ENCODE peak calls at places on chromosome 21, in six cellular contexts. P is body of pancreas; I is spleen; Y is PC-3; D is CD8-positive, alpha-beta memory T cell; N is psoas muscle. F is an unnamed sample.
A peak's percentile ranks its signal among the peaks of the same experiment; 100 is the strongest.

GRCh38 chr21:43931454-43931853 is 66.4 kb downstream of the AGPAT3 start:
- DNase-seq in P (no peak), I (no peak), Y (no peak), D (no peak), N (no peak), F (no peak)

GRCh38 chr21:32135401-32136363 is 143.2 kb downstream of the MIS18A start:
- DNase-seq in P (no peak), I (no peak), Y (no peak), D (no peak), N (peak; percentile 21), F (no peak)

GRCh38 chr21:32096411-32096810 is 182.4 kb downstream of the MIS18A start:
- DNase-seq in P (no peak), I (no peak), Y (peak; percentile 15), D (no peak), N (no peak), F (peak; percentile 43)

GRCh38 chr21:39647476-39647875 is 34.7 kb downstream of the B3GALT5 start:
- DNase-seq in P (no peak), I (no peak), Y (peak; percentile 79), D (no peak), N (no peak), F (no peak)

GRCh38 chr21:31416465-31416864 is 72.4 kb upstream of the TIAM1 start:
- DNase-seq in P (peak; percentile 19), I (no peak), Y (peak; percentile 15), D (no peak), N (no peak), F (no peak)

GRCh38 chr21:8998946-8999681 is 1522.3 kb upstream of the TPTE start:
- DNase-seq in P (no peak), I (no peak), Y (peak; percentile 1), D (no peak), N (no peak), F (no peak)

GRCh38 chr21:43978060-43978459 is 34.0 kb upstream of the TRAPPC10 start:
- DNase-seq in P (no peak), I (no peak), Y (no peak), D (no peak), N (no peak), F (no peak)

GRCh38 chr21:14688412-14688811 is 142.3 kb upstream of the SAMSN1 start:
- DNase-seq in P (no peak), I (no peak), Y (no peak), D (no peak), N (no peak), F (no peak)

GRCh38 chr21:26095131-26095530 is 75.4 kb downstream of the APP start:
- DNase-seq in P (no peak), I (no peak), Y (no peak), D (no peak), N (no peak), F (no peak)

GRCh38 chr21:39867198-39867650 is at the start of gene PCP4:
- DNase-seq in P (peak; percentile 66), I (no peak), Y (peak; percentile 74), D (no peak), N (peak; percentile 31), F (peak; percentile 77)

GRCh38 chr21:20040768-20041167 is 957.4 kb upstream of the NCAM2 start:
- DNase-seq in P (peak; percentile 8), I (no peak), Y (peak; percentile 14), D (no peak), N (no peak), F (no peak)

GRCh38 chr21:43346551-43346950 is 80.4 kb downstream of the SIK1 start:
- DNase-seq in P (no peak), I (no peak), Y (no peak), D (no peak), N (no peak), F (no peak)

GRCh38 chr21:23574932-23575331 is 2032.3 kb downstream of the MRPL39 start:
- DNase-seq in P (no peak), I (no peak), Y (no peak), D (no peak), N (no peak), F (no peak)

GRCh38 chr21:14361958-14362357 is 21.0 kb downstream of the HSPA13 start:
- DNase-seq in P (no peak), I (no peak), Y (peak; percentile 24), D (no peak), N (no peak), F (no peak)

GRCh38 chr21:39180429-39181019 is 2.7 kb downstream of the PSMG1 start:
- DNase-seq in P (no peak), I (no peak), Y (peak; percentile 38), D (no peak), N (no peak), F (no peak)

GRCh38 chr21:26811031-26811430 is 34.2 kb downstream of the ADAMTS1 start:
- DNase-seq in P (no peak), I (no peak), Y (no peak), D (no peak), N (no peak), F (no peak)

GRCh38 chr21:43984905-43985689 is 27.0 kb upstream of the TRAPPC10 start:
- DNase-seq in P (no peak), I (peak; percentile 78), Y (no peak), D (no peak), N (no peak), F (no peak)

GRCh38 chr21:26115346-26115745 is 55.2 kb downstream of the APP start:
- DNase-seq in P (peak; percentile 13), I (no peak), Y (peak; percentile 70), D (no peak), N (no peak), F (no peak)

GRCh38 chr21:25518491-25518911 is 88.8 kb downstream of the MRPL39 start:
- DNase-seq in P (no peak), I (no peak), Y (peak; percentile 8), D (no peak), N (no peak), F (no peak)

GRCh38 chr21:31011412-31011811 is 26.9 kb downstream of the KRTAP19-8 start:
- DNase-seq in P (no peak), I (no peak), Y (no peak), D (no peak), N (no peak), F (no peak)

GRCh38 chr21:39127506-39127905 is 55.7 kb downstream of the PSMG1 start:
- DNase-seq in P (no peak), I (no peak), Y (no peak), D (no peak), N (no peak), F (no peak)

GRCh38 chr21:43632373-43632905 is 26.8 kb downstream of the HSF2BP start:
- DNase-seq in P (no peak), I (no peak), Y (no peak), D (no peak), N (no peak), F (no peak)

GRCh38 chr21:43634618-43635017 is 24.7 kb downstream of the HSF2BP start:
- DNase-seq in P (no peak), I (no peak), Y (no peak), D (no peak), N (no peak), F (no peak)

GRCh38 chr21:40793057-40793456 is 53.9 kb downstream of the DSCAM start:
- DNase-seq in P (no peak), I (no peak), Y (no peak), D (no peak), N (peak; percentile 25), F (no peak)

GRCh38 chr21:31181089-31181757 is 142.9 kb upstream of the KRTAP19-8 start:
- DNase-seq in P (no peak), I (no peak), Y (no peak), D (no peak), N (no peak), F (no peak)

GRCh38 chr21:33345751-33346238 is 21.0 kb downstream of the IFNAR1 start:
- DNase-seq in P (no peak), I (no peak), Y (no peak), D (no peak), N (no peak), F (no peak)

GRCh38 chr21:33339135-33339534 is 14.4 kb downstream of the IFNAR1 start:
- DNase-seq in P (no peak), I (no peak), Y (no peak), D (no peak), N (no peak), F (no peak)

GRCh38 chr21:33334824-33335223 is 10.1 kb downstream of the IFNAR1 start:
- DNase-seq in P (no peak), I (no peak), Y (no peak), D (no peak), N (no peak), F (no peak)

GRCh38 chr21:33334191-33334590 is 9.4 kb downstream of the IFNAR1 start:
- DNase-seq in P (no peak), I (no peak), Y (no peak), D (no peak), N (no peak), F (no peak)

GRCh38 chr21:33339938-33340337 is 15.2 kb downstream of the IFNAR1 start:
- DNase-seq in P (no peak), I (no peak), Y (no peak), D (no peak), N (no peak), F (no peak)
- H3K36me3 ChIP-seq in P (no peaks in the 10 kb centered on the region), I (peaks cover 80% of the 10 kb centered on the region), Y (peaks cover 12% of the 10 kb centered on the region), D (peaks cover 6% of the 10 kb centered on the region), N (peaks cover 2% of the 10 kb centered on the region), F (peaks cover 2% of the 10 kb centered on the region)

GRCh38 chr21:42156690-42157605 is 62.0 kb upstream of the ABCG1 start:
- DNase-seq in P (no peak), I (no peak), Y (no peak), D (no peak), N (no peak), F (no peak)

GRCh38 chr21:42157606-42158310 is 61.2 kb upstream of the ABCG1 start:
- DNase-seq in P (no peak), I (no peak), Y (no peak), D (no peak), N (no peak), F (no peak)

GRCh38 chr21:42159560-42160110 is 59.3 kb upstream of the ABCG1 start:
- DNase-seq in P (no peak), I (no peak), Y (no peak), D (no peak), N (no peak), F (no peak)

GRCh38 chr21:42160111-42160949 is 58.6 kb upstream of the ABCG1 start:
- DNase-seq in P (no peak), I (peak; percentile 72), Y (no peak), D (no peak), N (no peak), F (no peak)

DNA sequence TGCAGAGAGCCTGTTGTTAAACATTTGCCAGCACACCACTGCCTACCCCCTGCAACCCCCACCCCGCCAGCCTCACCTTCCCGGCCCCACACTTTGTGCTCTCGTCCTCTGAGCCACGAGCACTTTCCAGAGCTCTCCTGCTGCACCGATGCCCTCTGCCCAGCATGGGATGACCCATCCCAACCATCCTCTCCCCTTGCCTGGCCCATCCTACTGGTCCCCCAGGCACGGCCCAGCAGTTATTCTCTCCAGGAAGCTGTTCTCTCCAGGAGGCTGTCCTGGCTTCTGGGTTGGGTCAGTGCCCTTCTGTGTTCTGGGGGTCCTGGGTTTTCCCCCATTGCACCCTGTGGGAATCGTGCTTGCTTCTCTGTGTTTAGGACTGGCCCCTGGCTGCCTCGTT is 60.1 kb upstream of the ABCG1 start:
- DNase-seq in P (no peak), I (no peak), Y (no peak), D (no peak), N (no peak), F (no peak)
- H3K27ac ChIP-seq in P (no peak overlapping the region), I (no peak overlapping the region), Y (no peak overlapping the region), D (no peak overlapping the region), N (no peak overlapping the region), F (no peak overlapping the region)

GRCh38 chr21:37208056-37208705 is 59.0 kb downstream of the VPS26C start:
- DNase-seq in P (peak; percentile 57), I (peak; percentile 91), Y (no peak), D (no peak), N (peak; percentile 80), F (no peak)
- H3K4me3 ChIP-seq in P (no peak overlapping the region), I (peak overlapping the region; percentile 24), Y (no peak overlapping the region), D (no peak overlapping the region), N (peak overlapping the region; percentile 58), F (no peak overlapping the region)

GRCh38 chr21:45109831-45110492 is 35.6 kb downstream of the ADARB1 start:
- DNase-seq in P (peak; percentile 36), I (no peak), Y (no peak), D (no peak), N (no peak), F (no peak)
- H3K36me3 ChIP-seq in P (no peaks in the 10 kb centered on the region), I (no peaks in the 10 kb centered on the region), Y (no peaks in the 10 kb centered on the region), D (no peaks in the 10 kb centered on the region), N (no peaks in the 10 kb centered on the region), F (no peaks in the 10 kb centered on the region)

F was measured in iPS DF 6.9.